ENCODE peak calls at places on chromosomes 1 and 21, in five cellular contexts. A, W, H, Y and C are unnamed samples.

GRCh38 chr1:175892686-175893085 is 149.3 kb upstream of the TNR start:
- DNase-seq in A (no peak), W (no peak), H (no peak), Y (no peak), C (no peak)

GRCh38 chr1:9659328-9659727 is 7.8 kb downstream of the PIK3CD start:
- DNase-seq in A (no peak), W (peak), H (no peak), Y (peak), C (peak)

GRCh38 chr1:2105781-2106524 is 55.7 kb downstream of the PRKCZ start:
- DNase-seq in A (no peak), W (no peak), H (no peak), Y (no peak), C (no peak)

GRCh38 chr1:113758631-113759340 is 500 bp downstream of the PHTF1 start:
- DNase-seq in A (peak), W (no peak), H (peak), Y (peak), C (peak)

GRCh38 chr1:161427733-161428516 is 60.2 kb upstream of the CFAP126 start:
- DNase-seq in A (no peak), W (no peak), H (peak), Y (peak), C (no peak)

GRCh38 chr1:178263341-178263740 is 169.4 kb downstream of the RASAL2 start:
- DNase-seq in A (no peak), W (no peak), H (no peak), Y (peak), C (no peak)

GRCh38 chr1:185338719-185339622 is 21.9 kb upstream of the IVNS1ABP start:
- DNase-seq in A (peak), W (no peak), H (peak), Y (peak), C (no peak)

GRCh38 chr1:46532498-46533178 is 18.8 kb downstream of the KNCN start:
- DNase-seq in A (peak), W (no peak), H (peak), Y (peak), C (peak)

GRCh38 chr1:110003747-110004428 is 19.3 kb downstream of the AHCYL1 start:
- DNase-seq in A (no peak), W (peak), H (peak), Y (peak), C (peak)

GRCh38 chr1:80436851-80437250 is 1363.9 kb upstream of the ADGRL2 start:
- DNase-seq in A (no peak), W (no peak), H (no peak), Y (no peak), C (no peak)

GRCh38 chr1:109996476-109996875 is 11.9 kb downstream of the AHCYL1 start:
- DNase-seq in A (no peak), W (no peak), H (no peak), Y (peak), C (no peak)

GRCh38 chr1:21220815-21221214 is 44.1 kb upstream of the EIF4G3 start:
- DNase-seq in A (no peak), W (no peak), H (no peak), Y (no peak), C (no peak)

GRCh38 chr21:42097860-42098259 is 26.7 kb downstream of the UMODL1 start:
- DNase-seq in A (no peak), W (peak), H (no peak), Y (peak), C (no peak)

GRCh38 chr1:46418976-46419375 is 24.9 kb downstream of the FAAH start:
- DNase-seq in A (no peak), W (no peak), H (no peak), Y (no peak), C (no peak)

GRCh38 chr1:160006312-160006940 is 25.4 kb downstream of the PIGM start:
- DNase-seq in A (peak), W (peak), H (peak), Y (peak), C (peak)

GRCh38 chr1:9080704-9081291 is 11.4 kb upstream of the SLC2A5 start:
- DNase-seq in A (no peak), W (no peak), H (no peak), Y (peak), C (no peak)

GRCh38 chr1:162857850-162858249 is 3.1 kb downstream of the CCDC190 start:
- DNase-seq in A (no peak), W (no peak), H (no peak), Y (peak), C (no peak)

GRCh38 chr1:206537141-206537540 is 29.8 kb downstream of the RASSF5 start:
- DNase-seq in A (no peak), W (no peak), H (no peak), Y (peak), C (no peak)

GRCh38 chr1:1348420-1349255 is 580 bp downstream of the DVL1 start:
- DNase-seq in A (no peak), W (peak), H (no peak), Y (peak), C (no peak)

GRCh38 chr1:245751111-245751510 is 596.3 kb downstream of the KIF26B start:
- DNase-seq in A (no peak), W (no peak), H (no peak), Y (peak), C (no peak)

GRCh38 chr1:14549897-14550635 is 48.4 kb upstream of the KAZN start:
- DNase-seq in A (no peak), W (no peak), H (no peak), Y (no peak), C (no peak)

GRCh38 chr1:205077934-205078311 is 6.3 kb downstream of the TMEM81 start:
- DNase-seq in A (no peak), W (no peak), H (no peak), Y (no peak), C (no peak)

GRCh38 chr1:10935724-10936123 is 76.7 kb upstream of the TARDBP start:
- DNase-seq in A (no peak), W (no peak), H (no peak), Y (no peak), C (no peak)

GRCh38 chr1:59360729-59361128 is 63.8 kb downstream of the FGGY start:
- DNase-seq in A (no peak), W (no peak), H (no peak), Y (no peak), C (no peak)

GRCh38 chr1:243474384-243474851 is 218.6 kb downstream of the SDCCAG8 start:
- DNase-seq in A (no peak), W (no peak), H (no peak), Y (no peak), C (no peak)

GRCh38 chr1:203286161-203286984 is 18.9 kb upstream of the BTG2 start:
- DNase-seq in A (no peak), W (peak), H (no peak), Y (no peak), C (no peak)

GRCh38 chr1:1431845-1432565 is 3.5 kb upstream of the VWA1 start:
- DNase-seq in A (no peak), W (no peak), H (no peak), Y (no peak), C (no peak)

GRCh38 chr1:229478852-229479251 is 29.3 kb downstream of the NUP133 start:
- DNase-seq in A (no peak), W (no peak), H (peak), Y (no peak), C (no peak)

GRCh38 chr1:203327684-203328457 is 22.6 kb downstream of the BTG2 start:
- DNase-seq in A (peak), W (no peak), H (no peak), Y (peak), C (no peak)

GRCh38 chr21:39066829-39067785 is 116.1 kb downstream of the PSMG1 start:
- DNase-seq in A (no peak), W (no peak), H (no peak), Y (no peak), C (no peak)

GRCh38 chr1:230877924-230878583 is 9.7 kb upstream of the C1orf198 start:
- DNase-seq in A (no peak), W (no peak), H (no peak), Y (no peak), C (no peak)

GRCh38 chr1:215631489-215631888 is 64.4 kb downstream of the KCTD3 start:
- DNase-seq in A (no peak), W (peak), H (no peak), Y (peak), C (no peak)

GRCh38 chr1:66300986-66301451 is 232.9 kb upstream of the SGIP1 start:
- DNase-seq in A (no peak), W (no peak), H (peak), Y (peak), C (no peak)

GRCh38 chr1:177780096-177780700 is 189.7 kb downstream of the SEC16B start:
- DNase-seq in A (no peak), W (no peak), H (no peak), Y (peak), C (no peak)

GRCh38 chr1:182985876-182986275 is 32.9 kb upstream of the SHCBP1L start:
- DNase-seq in A (no peak), W (no peak), H (no peak), Y (no peak), C (no peak)

GRCh38 chr1:10909697-10910489 is 102.6 kb upstream of the TARDBP start:
- DNase-seq in A (peak), W (no peak), H (peak), Y (peak), C (no peak)

GRCh38 chr1:67599085-67599484 is 85.9 kb upstream of the GADD45A start:
- DNase-seq in A (no peak), W (no peak), H (no peak), Y (peak), C (no peak)

GRCh38 chr1:12014141-12014981 is 4.9 kb upstream of the MIIP start:
- DNase-seq in A (no peak), W (no peak), H (no peak), Y (peak), C (no peak)

GRCh38 chr1:85230305-85230977 is 29.0 kb downstream of the C1orf52 start:
- DNase-seq in A (no peak), W (no peak), H (no peak), Y (no peak), C (no peak)
- TF ChIP-seq CTCF in A (peak), W (no peak), H (peak), Y (peak), C (no peak)

GRCh38 chr1:198254521-198254920 is 97.7 kb downstream of the NEK7 start:
- DNase-seq in A (no peak), W (no peak), H (no peak), Y (no peak), C (no peak)
- TF ChIP-seq CTCF in A (no peak), W (no peak), H (no peak), Y (peak), C (no peak)

GRCh38 chr1:32798679-32799416 is 18.3 kb downstream of the YARS1 start:
- DNase-seq in A (no peak), W (no peak), H (no peak), Y (no peak), C (no peak)
- TF ChIP-seq CTCF in A (no peak), W (no peak), H (no peak), Y (no peak), C (no peak)

DNA sequence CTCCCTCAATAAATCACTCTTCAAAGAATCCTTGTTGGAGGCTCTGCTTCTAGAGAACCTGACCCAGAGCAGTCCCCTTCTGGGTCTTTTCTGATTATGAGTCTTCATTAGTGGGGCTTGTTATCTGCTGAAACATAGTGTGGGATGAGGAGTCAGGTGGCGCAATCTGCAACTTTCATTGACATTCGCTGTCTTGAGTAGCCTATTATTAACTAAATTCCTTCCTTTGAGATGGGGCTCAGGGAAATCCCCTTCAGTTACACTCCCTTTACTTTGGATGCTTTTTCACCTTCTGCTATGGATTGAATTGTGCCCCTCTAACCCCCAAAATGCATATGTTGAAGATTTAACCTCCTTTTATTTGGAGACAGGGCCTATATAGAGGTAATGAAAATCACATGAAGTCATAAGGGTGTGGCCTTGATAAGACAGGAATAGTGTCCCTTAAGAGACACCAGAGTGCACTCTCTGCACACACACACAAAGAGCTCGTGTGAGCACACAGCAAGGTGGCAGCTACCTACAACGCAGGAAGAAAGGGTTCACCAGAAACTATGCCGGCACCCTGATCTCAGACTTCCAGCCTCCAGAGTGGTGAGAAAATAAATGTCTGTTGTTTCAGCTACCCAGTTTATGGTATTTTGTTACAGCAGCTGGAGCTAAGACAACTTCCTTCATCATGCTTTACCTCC is 19.5 kb downstream of the DIO1 start:
- DNase-seq in A (no peak), W (no peak), H (no peak), Y (no peak), C (no peak)
- TF ChIP-seq CTCF in A (peak), W (no peak), H (no peak), Y (no peak), C (no peak)

DNA sequence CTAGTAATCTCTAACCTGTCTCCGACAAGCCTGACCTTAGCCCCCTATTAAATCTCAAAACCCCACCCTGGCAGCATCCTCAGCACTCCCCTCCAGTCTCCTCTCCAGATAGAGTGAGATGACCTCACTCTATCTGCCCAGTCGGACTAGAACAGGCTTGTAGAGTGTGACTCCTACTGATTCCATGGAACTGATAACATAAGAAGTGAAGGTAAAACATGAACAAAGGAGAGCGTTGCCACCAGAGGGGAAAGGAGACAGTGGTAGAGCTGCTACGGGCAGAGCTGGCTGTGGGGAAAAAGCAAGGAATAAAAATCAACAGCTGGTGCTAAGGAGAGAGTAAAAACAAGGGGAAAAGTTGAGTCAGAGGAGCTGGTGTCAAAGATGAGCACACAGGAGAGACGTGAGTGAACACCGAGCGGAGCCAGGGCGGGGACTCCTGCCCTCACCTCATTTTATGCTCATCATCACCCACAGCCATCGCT is 35.9 kb downstream of the SIPA1L2 start:
- DNase-seq in A (no peak), W (no peak), H (no peak), Y (peak), C (no peak)
- TF ChIP-seq CTCF in A (no peak), W (no peak), H (no peak), Y (no peak), C (no peak)

GRCh38 chr1:239084459-239085080 is 301.8 kb upstream of the CHRM3 start:
- DNase-seq in A (no peak), W (no peak), H (no peak), Y (no peak), C (no peak)
- TF ChIP-seq CTCF in A (no peak), W (no peak), H (no peak), Y (no peak), C (no peak)